ENCODE peak calls at places on chromosomes 7 and 10, in nine cellular contexts. One of them, this sample, is unnamed. For H3K4me1 and H3K9me3, the result is how much of the 10 kb centered on the place peaks cover.

GRCh38 chr7:10237306-10237705 is 736.4 kb upstream of the PHF14 start:
- DNase-seq in CD8-positive, alpha-beta T cell: no peak
- DNase-seq in left lung: no peak
- DNase-seq in body of pancreas: peak
- DNase-seq in lower lobe of right lung: no peak
- DNase-seq in IMR-90: no peak
- DNase-seq in naive thymus-derived CD4-positive, alpha-beta T cell: no peak
- DNase-seq in psoas muscle: no peak
- DNase-seq in MM.1S: no peak
- DNase-seq in this sample: no peak

GRCh38 chr7:30238721-30239441 is 45.5 kb upstream of the ZNRF2 start:
- DNase-seq in CD8-positive, alpha-beta T cell: no peak
- DNase-seq in left lung: peak
- DNase-seq in body of pancreas: peak
- DNase-seq in lower lobe of right lung: peak
- DNase-seq in IMR-90: no peak
- DNase-seq in naive thymus-derived CD4-positive, alpha-beta T cell: no peak
- DNase-seq in psoas muscle: peak
- DNase-seq in MM.1S: peak
- DNase-seq in this sample: peak

GRCh38 chr10:73553316-73553715 is 37.8 kb downstream of the USP54 start:
- DNase-seq in CD8-positive, alpha-beta T cell: no peak
- DNase-seq in left lung: no peak
- DNase-seq in body of pancreas: peak
- DNase-seq in lower lobe of right lung: no peak
- DNase-seq in IMR-90: no peak
- DNase-seq in naive thymus-derived CD4-positive, alpha-beta T cell: no peak
- DNase-seq in psoas muscle: peak
- DNase-seq in MM.1S: no peak
- DNase-seq in this sample: no peak

GRCh38 chr7:30926323-30926722 is 14.7 kb downstream of the AQP1 start:
- DNase-seq in CD8-positive, alpha-beta T cell: no peak
- DNase-seq in left lung: peak
- DNase-seq in body of pancreas: peak
- DNase-seq in lower lobe of right lung: peak
- DNase-seq in IMR-90: no peak
- DNase-seq in naive thymus-derived CD4-positive, alpha-beta T cell: no peak
- DNase-seq in psoas muscle: peak
- DNase-seq in MM.1S: no peak
- DNase-seq in this sample: peak

GRCh38 chr10:32341596-32341995 is 5.4 kb downstream of the EPC1 start:
- DNase-seq in CD8-positive, alpha-beta T cell: no peak
- DNase-seq in left lung: no peak
- DNase-seq in body of pancreas: no peak
- DNase-seq in lower lobe of right lung: no peak
- DNase-seq in IMR-90: no peak
- DNase-seq in naive thymus-derived CD4-positive, alpha-beta T cell: no peak
- DNase-seq in psoas muscle: no peak
- DNase-seq in MM.1S: no peak
- DNase-seq in this sample: no peak

GRCh38 chr10:48511855-48512191 is 93.0 kb downstream of the ARHGAP22 start:
- DNase-seq in CD8-positive, alpha-beta T cell: no peak
- DNase-seq in left lung: no peak
- DNase-seq in body of pancreas: peak
- DNase-seq in lower lobe of right lung: no peak
- DNase-seq in IMR-90: no peak
- DNase-seq in naive thymus-derived CD4-positive, alpha-beta T cell: no peak
- DNase-seq in psoas muscle: no peak
- DNase-seq in MM.1S: no peak
- DNase-seq in this sample: no peak

GRCh38 chr7:50299163-50299562 is 5.4 kb upstream of the IKZF1 start:
- DNase-seq in CD8-positive, alpha-beta T cell: no peak
- DNase-seq in left lung: no peak
- DNase-seq in body of pancreas: no peak
- DNase-seq in lower lobe of right lung: no peak
- DNase-seq in IMR-90: no peak
- DNase-seq in naive thymus-derived CD4-positive, alpha-beta T cell: no peak
- DNase-seq in psoas muscle: no peak
- DNase-seq in MM.1S: no peak
- DNase-seq in this sample: no peak

GRCh38 chr10:21173964-21174669 is 277.0 kb upstream of the NEBL start:
- DNase-seq in CD8-positive, alpha-beta T cell: no peak
- DNase-seq in left lung: peak
- DNase-seq in body of pancreas: peak
- DNase-seq in lower lobe of right lung: peak
- DNase-seq in IMR-90: no peak
- DNase-seq in naive thymus-derived CD4-positive, alpha-beta T cell: no peak
- DNase-seq in psoas muscle: peak
- DNase-seq in MM.1S: peak
- DNase-seq in this sample: peak

GRCh38 chr10:30769361-30769760 is 139.8 kb upstream of the LYZL2 start:
- DNase-seq in CD8-positive, alpha-beta T cell: no peak
- DNase-seq in left lung: no peak
- DNase-seq in body of pancreas: no peak
- DNase-seq in lower lobe of right lung: no peak
- DNase-seq in IMR-90: no peak
- DNase-seq in naive thymus-derived CD4-positive, alpha-beta T cell: no peak
- DNase-seq in psoas muscle: no peak
- DNase-seq in MM.1S: no peak
- DNase-seq in this sample: no peak

GRCh38 chr7:44064791-44065430 is 456 bp downstream of the PGAM2 start:
- DNase-seq in CD8-positive, alpha-beta T cell: no peak
- DNase-seq in left lung: peak
- DNase-seq in body of pancreas: peak
- DNase-seq in lower lobe of right lung: peak
- DNase-seq in IMR-90: no peak
- DNase-seq in naive thymus-derived CD4-positive, alpha-beta T cell: no peak
- DNase-seq in psoas muscle: peak
- DNase-seq in MM.1S: no peak
- DNase-seq in this sample: no peak

DNA sequence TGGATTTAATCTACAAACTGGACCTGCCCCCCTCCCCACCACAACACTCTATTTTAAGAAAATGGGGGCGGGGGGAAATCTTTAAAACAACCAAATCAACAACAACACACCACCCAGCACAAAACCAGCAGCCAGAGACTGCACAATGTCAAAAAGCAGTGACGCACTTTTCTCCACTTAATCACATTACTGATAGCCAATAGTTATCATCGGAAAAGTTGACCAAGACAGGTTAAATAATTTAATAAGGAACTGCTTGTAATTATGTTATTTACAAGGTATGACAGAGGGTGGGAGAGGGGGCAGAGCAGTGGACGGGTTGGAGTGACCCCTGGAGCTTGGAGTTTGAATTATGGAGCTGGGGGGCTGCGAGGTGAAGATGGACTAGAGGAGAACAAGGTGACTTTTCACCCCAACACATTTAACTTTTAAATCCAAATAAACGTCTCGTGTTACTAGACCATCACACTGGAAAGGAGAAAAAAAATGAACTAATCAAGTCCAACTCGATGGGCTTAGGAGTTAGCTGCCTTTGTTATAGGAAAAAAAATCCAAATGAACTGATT is 2.7 kb downstream of the EBF3 start:
- DNase-seq in CD8-positive, alpha-beta T cell: no peak
- DNase-seq in left lung: no peak
- DNase-seq in body of pancreas: no peak
- DNase-seq in lower lobe of right lung: no peak
- DNase-seq in IMR-90: no peak
- DNase-seq in naive thymus-derived CD4-positive, alpha-beta T cell: no peak
- DNase-seq in psoas muscle: no peak
- DNase-seq in MM.1S: no peak
- DNase-seq in this sample: no peak
- H3K4me1 ChIP-seq in CD8-positive, alpha-beta T cell: under half
- H3K4me1 ChIP-seq in left lung: under half
- H3K4me1 ChIP-seq in body of pancreas: under half
- H3K4me1 ChIP-seq in lower lobe of right lung: under half
- H3K4me1 ChIP-seq in IMR-90: under half
- H3K4me1 ChIP-seq in naive thymus-derived CD4-positive, alpha-beta T cell: under half
- H3K4me1 ChIP-seq in psoas muscle: under half
- H3K4me1 ChIP-seq in MM.1S: under half
- H3K4me1 ChIP-seq in this sample: under half

GRCh38 chr7:154698726-154699291 is 304.1 kb downstream of the PAXIP1 start:
- DNase-seq in CD8-positive, alpha-beta T cell: no peak
- DNase-seq in left lung: no peak
- DNase-seq in body of pancreas: no peak
- DNase-seq in lower lobe of right lung: no peak
- DNase-seq in IMR-90: no peak
- DNase-seq in naive thymus-derived CD4-positive, alpha-beta T cell: no peak
- DNase-seq in psoas muscle: no peak
- DNase-seq in MM.1S: no peak
- DNase-seq in this sample: no peak

GRCh38 chr7:154695836-154696235 is 307.1 kb downstream of the PAXIP1 start:
- DNase-seq in CD8-positive, alpha-beta T cell: no peak
- DNase-seq in left lung: no peak
- DNase-seq in body of pancreas: no peak
- DNase-seq in lower lobe of right lung: no peak
- DNase-seq in IMR-90: no peak
- DNase-seq in naive thymus-derived CD4-positive, alpha-beta T cell: no peak
- DNase-seq in psoas muscle: no peak
- DNase-seq in MM.1S: no peak
- DNase-seq in this sample: no peak

GRCh38 chr7:154696556-154696955 is 306.4 kb downstream of the PAXIP1 start:
- DNase-seq in CD8-positive, alpha-beta T cell: no peak
- DNase-seq in left lung: no peak
- DNase-seq in body of pancreas: no peak
- DNase-seq in lower lobe of right lung: no peak
- DNase-seq in IMR-90: no peak
- DNase-seq in naive thymus-derived CD4-positive, alpha-beta T cell: no peak
- DNase-seq in psoas muscle: no peak
- DNase-seq in MM.1S: no peak
- DNase-seq in this sample: no peak

GRCh38 chr7:154693646-154694045 is 309.3 kb downstream of the PAXIP1 start:
- DNase-seq in CD8-positive, alpha-beta T cell: no peak
- DNase-seq in left lung: no peak
- DNase-seq in body of pancreas: no peak
- DNase-seq in lower lobe of right lung: no peak
- DNase-seq in IMR-90: no peak
- DNase-seq in naive thymus-derived CD4-positive, alpha-beta T cell: no peak
- DNase-seq in psoas muscle: no peak
- DNase-seq in MM.1S: no peak
- DNase-seq in this sample: no peak

DNA sequence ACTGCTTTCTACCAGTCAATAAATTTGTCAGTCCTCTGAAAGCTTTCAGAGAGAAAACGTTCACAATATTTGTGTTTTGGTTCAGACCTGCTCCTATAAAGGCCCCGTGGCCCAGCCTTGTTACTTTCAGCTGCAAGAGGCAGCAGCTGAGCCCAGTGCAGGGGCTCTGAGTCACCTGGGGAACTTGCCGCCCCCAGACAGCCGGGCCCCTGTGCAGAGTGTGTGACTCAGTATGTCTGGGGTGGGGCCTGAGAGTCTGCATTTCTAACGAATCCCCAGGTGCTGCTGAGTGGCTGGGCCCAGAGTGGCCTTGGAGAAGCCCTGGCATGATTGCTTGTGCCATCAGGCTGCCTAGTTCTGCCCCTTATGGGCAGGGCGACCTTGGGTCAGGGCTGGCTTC is 303.5 kb downstream of the PAXIP1 start:
- DNase-seq in CD8-positive, alpha-beta T cell: no peak
- DNase-seq in left lung: no peak
- DNase-seq in body of pancreas: no peak
- DNase-seq in lower lobe of right lung: no peak
- DNase-seq in IMR-90: no peak
- DNase-seq in naive thymus-derived CD4-positive, alpha-beta T cell: no peak
- DNase-seq in psoas muscle: no peak
- DNase-seq in MM.1S: no peak
- DNase-seq in this sample: no peak
- H3K9me3 ChIP-seq in CD8-positive, alpha-beta T cell: under half
- H3K9me3 ChIP-seq in left lung: under half
- H3K9me3 ChIP-seq in body of pancreas: under half
- H3K9me3 ChIP-seq in lower lobe of right lung: under half
- H3K9me3 ChIP-seq in IMR-90: under half
- H3K9me3 ChIP-seq in naive thymus-derived CD4-positive, alpha-beta T cell: under half
- H3K9me3 ChIP-seq in psoas muscle: under half
- H3K9me3 ChIP-seq in MM.1S: under half
- H3K9me3 ChIP-seq in this sample: under half

GRCh38 chr7:111528331-111528730 is 34.0 kb downstream of the IMMP2L start:
- DNase-seq in CD8-positive, alpha-beta T cell: no peak
- DNase-seq in left lung: no peak
- DNase-seq in body of pancreas: no peak
- DNase-seq in lower lobe of right lung: no peak
- DNase-seq in IMR-90: no peak
- DNase-seq in naive thymus-derived CD4-positive, alpha-beta T cell: no peak
- DNase-seq in psoas muscle: no peak
- DNase-seq in MM.1S: peak
- DNase-seq in this sample: no peak
- H3K4me1 ChIP-seq in CD8-positive, alpha-beta T cell: under half
- H3K4me1 ChIP-seq in left lung: under half
- H3K4me1 ChIP-seq in body of pancreas: under half
- H3K4me1 ChIP-seq in lower lobe of right lung: under half
- H3K4me1 ChIP-seq in IMR-90: under half
- H3K4me1 ChIP-seq in naive thymus-derived CD4-positive, alpha-beta T cell: under half
- H3K4me1 ChIP-seq in psoas muscle: under half
- H3K4me1 ChIP-seq in MM.1S: under half
- H3K4me1 ChIP-seq in this sample: under half

GRCh38 chr7:77826300-77826699 is 27.7 kb downstream of the PHTF2 start:
- DNase-seq in CD8-positive, alpha-beta T cell: no peak
- DNase-seq in left lung: no peak
- DNase-seq in body of pancreas: no peak
- DNase-seq in lower lobe of right lung: no peak
- DNase-seq in IMR-90: no peak
- DNase-seq in naive thymus-derived CD4-positive, alpha-beta T cell: no peak
- DNase-seq in psoas muscle: no peak
- DNase-seq in MM.1S: no peak
- DNase-seq in this sample: no peak

GRCh38 chr7:77823787-77824186 is 25.2 kb downstream of the PHTF2 start:
- DNase-seq in CD8-positive, alpha-beta T cell: no peak
- DNase-seq in left lung: no peak
- DNase-seq in body of pancreas: no peak
- DNase-seq in lower lobe of right lung: no peak
- DNase-seq in IMR-90: no peak
- DNase-seq in naive thymus-derived CD4-positive, alpha-beta T cell: no peak
- DNase-seq in psoas muscle: no peak
- DNase-seq in MM.1S: no peak
- DNase-seq in this sample: no peak

GRCh38 chr7:77827999-77828398 is 29.4 kb downstream of the PHTF2 start:
- DNase-seq in CD8-positive, alpha-beta T cell: no peak
- DNase-seq in left lung: no peak
- DNase-seq in body of pancreas: no peak
- DNase-seq in lower lobe of right lung: no peak
- DNase-seq in IMR-90: no peak
- DNase-seq in naive thymus-derived CD4-positive, alpha-beta T cell: no peak
- DNase-seq in psoas muscle: no peak
- DNase-seq in MM.1S: no peak
- DNase-seq in this sample: no peak

GRCh38 chr7:77824636-77825035 is 26.1 kb downstream of the PHTF2 start:
- DNase-seq in CD8-positive, alpha-beta T cell: no peak
- DNase-seq in left lung: no peak
- DNase-seq in body of pancreas: no peak
- DNase-seq in lower lobe of right lung: no peak
- DNase-seq in IMR-90: no peak
- DNase-seq in naive thymus-derived CD4-positive, alpha-beta T cell: no peak
- DNase-seq in psoas muscle: no peak
- DNase-seq in MM.1S: no peak
- DNase-seq in this sample: no peak

DNA sequence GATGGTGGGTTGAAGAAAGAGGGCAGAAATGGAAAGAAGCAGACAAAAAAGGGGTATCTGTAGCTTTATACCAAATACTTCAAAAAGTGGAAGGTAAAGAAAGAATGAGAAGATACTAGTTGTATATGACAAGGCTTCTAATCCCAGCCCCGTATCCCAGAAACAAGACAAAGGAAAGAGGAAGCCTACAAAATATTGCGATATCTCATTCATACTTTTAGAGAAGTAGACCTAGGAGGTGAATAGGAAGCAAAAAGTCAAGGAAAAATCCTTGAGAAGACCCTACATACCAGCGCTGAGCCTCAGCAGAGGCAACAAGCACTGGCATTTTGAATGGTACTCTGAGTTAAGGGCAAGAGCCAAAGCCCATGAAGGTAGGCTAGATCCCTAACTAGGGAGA is 26.6 kb downstream of the PHTF2 start:
- DNase-seq in CD8-positive, alpha-beta T cell: no peak
- DNase-seq in left lung: no peak
- DNase-seq in body of pancreas: no peak
- DNase-seq in lower lobe of right lung: no peak
- DNase-seq in IMR-90: no peak
- DNase-seq in naive thymus-derived CD4-positive, alpha-beta T cell: no peak
- DNase-seq in psoas muscle: no peak
- DNase-seq in MM.1S: no peak
- DNase-seq in this sample: no peak
- H3K9me3 ChIP-seq in CD8-positive, alpha-beta T cell: under half
- H3K9me3 ChIP-seq in left lung: under half
- H3K9me3 ChIP-seq in body of pancreas: under half
- H3K9me3 ChIP-seq in lower lobe of right lung: under half
- H3K9me3 ChIP-seq in IMR-90: under half
- H3K9me3 ChIP-seq in naive thymus-derived CD4-positive, alpha-beta T cell: under half
- H3K9me3 ChIP-seq in psoas muscle: under half
- H3K9me3 ChIP-seq in MM.1S: under half
- H3K9me3 ChIP-seq in this sample: under half

This sample was measured in mucosa of descending colon.